ENCODE peak calls at places on chromosomes 16 and 17, in ten cellular contexts. One of them, this sample, is unnamed.

GRCh38 chr17:83155128-83156081 is 76.0 kb downstream of the METRNL start:
- DNase-seq in amygdala: no peak
- DNase-seq in RPMI8226: peak
- DNase-seq in DMS153: no peak
- DNase-seq in dermis microvascular lymphatic vessel endothelial cell: peak
- DNase-seq in HCEC 1CT: no peak
- DNase-seq in DMS 273 treated with DMSO at 0.1 percent for 48 hours: no peak
- DNase-seq in NCI-H774: no peak
- DNase-seq in activated gamma-delta T cell treated with Interleukin-2 at 50 U/mL for 16 hours: no peak
- DNase-seq in posterior vena cava: peak
- DNase-seq in this sample: peak

GRCh38 chr17:58318627-58319180 is 9.9 kb downstream of the TSPOAP1 start:
- DNase-seq in amygdala: no peak
- DNase-seq in RPMI8226: no peak
- DNase-seq in DMS153: no peak
- DNase-seq in dermis microvascular lymphatic vessel endothelial cell: no peak
- DNase-seq in HCEC 1CT: no peak
- DNase-seq in DMS 273 treated with DMSO at 0.1 percent for 48 hours: no peak
- DNase-seq in NCI-H774: no peak
- DNase-seq in activated gamma-delta T cell treated with Interleukin-2 at 50 U/mL for 16 hours: no peak
- DNase-seq in posterior vena cava: no peak
- DNase-seq in this sample: no peak

GRCh38 chr16:21599994-21600773 is 807 bp downstream of the METTL9 start:
- DNase-seq in amygdala: no peak
- DNase-seq in RPMI8226: peak
- DNase-seq in DMS153: no peak
- DNase-seq in dermis microvascular lymphatic vessel endothelial cell: peak
- DNase-seq in HCEC 1CT: peak
- DNase-seq in DMS 273 treated with DMSO at 0.1 percent for 48 hours: no peak
- DNase-seq in NCI-H774: no peak
- DNase-seq in activated gamma-delta T cell treated with Interleukin-2 at 50 U/mL for 16 hours: peak
- DNase-seq in posterior vena cava: no peak
- DNase-seq in this sample: peak

GRCh38 chr17:74464730-74465377 is 1.6 kb upstream of the CD300A start:
- DNase-seq in amygdala: no peak
- DNase-seq in RPMI8226: no peak
- DNase-seq in DMS153: no peak
- DNase-seq in dermis microvascular lymphatic vessel endothelial cell: no peak
- DNase-seq in HCEC 1CT: no peak
- DNase-seq in DMS 273 treated with DMSO at 0.1 percent for 48 hours: no peak
- DNase-seq in NCI-H774: no peak
- DNase-seq in activated gamma-delta T cell treated with Interleukin-2 at 50 U/mL for 16 hours: no peak
- DNase-seq in posterior vena cava: no peak
- DNase-seq in this sample: no peak

GRCh38 chr17:69141802-69142472 is at the start of gene ABCA6:
- DNase-seq in amygdala: no peak
- DNase-seq in RPMI8226: no peak
- DNase-seq in DMS153: no peak
- DNase-seq in dermis microvascular lymphatic vessel endothelial cell: peak
- DNase-seq in HCEC 1CT: peak
- DNase-seq in DMS 273 treated with DMSO at 0.1 percent for 48 hours: no peak
- DNase-seq in NCI-H774: no peak
- DNase-seq in activated gamma-delta T cell treated with Interleukin-2 at 50 U/mL for 16 hours: no peak
- DNase-seq in posterior vena cava: no peak
- DNase-seq in this sample: no peak

GRCh38 chr17:15154618-15155017 is 110.5 kb downstream of the PMP22 start:
- DNase-seq in amygdala: no peak
- DNase-seq in RPMI8226: no peak
- DNase-seq in DMS153: no peak
- DNase-seq in dermis microvascular lymphatic vessel endothelial cell: no peak
- DNase-seq in HCEC 1CT: peak
- DNase-seq in DMS 273 treated with DMSO at 0.1 percent for 48 hours: no peak
- DNase-seq in NCI-H774: no peak
- DNase-seq in activated gamma-delta T cell treated with Interleukin-2 at 50 U/mL for 16 hours: no peak
- DNase-seq in posterior vena cava: no peak
- DNase-seq in this sample: no peak

GRCh38 chr17:74860999-74861553 is 1.4 kb upstream of the GRIN2C start:
- DNase-seq in amygdala: no peak
- DNase-seq in RPMI8226: no peak
- DNase-seq in DMS153: no peak
- DNase-seq in dermis microvascular lymphatic vessel endothelial cell: no peak
- DNase-seq in HCEC 1CT: no peak
- DNase-seq in DMS 273 treated with DMSO at 0.1 percent for 48 hours: no peak
- DNase-seq in NCI-H774: no peak
- DNase-seq in activated gamma-delta T cell treated with Interleukin-2 at 50 U/mL for 16 hours: no peak
- DNase-seq in posterior vena cava: no peak
- DNase-seq in this sample: no peak

GRCh38 chr17:75639771-75640555 is 6.7 kb downstream of the SMIM5 start:
- DNase-seq in amygdala: no peak
- DNase-seq in RPMI8226: no peak
- DNase-seq in DMS153: no peak
- DNase-seq in dermis microvascular lymphatic vessel endothelial cell: no peak
- DNase-seq in HCEC 1CT: no peak
- DNase-seq in DMS 273 treated with DMSO at 0.1 percent for 48 hours: no peak
- DNase-seq in NCI-H774: no peak
- DNase-seq in activated gamma-delta T cell treated with Interleukin-2 at 50 U/mL for 16 hours: no peak
- DNase-seq in posterior vena cava: no peak
- DNase-seq in this sample: peak

GRCh38 chr17:80456465-80457235 is 19.8 kb downstream of the NPTX1 start:
- DNase-seq in amygdala: no peak
- DNase-seq in RPMI8226: no peak
- DNase-seq in DMS153: no peak
- DNase-seq in dermis microvascular lymphatic vessel endothelial cell: no peak
- DNase-seq in HCEC 1CT: no peak
- DNase-seq in DMS 273 treated with DMSO at 0.1 percent for 48 hours: no peak
- DNase-seq in NCI-H774: no peak
- DNase-seq in activated gamma-delta T cell treated with Interleukin-2 at 50 U/mL for 16 hours: no peak
- DNase-seq in posterior vena cava: no peak
- DNase-seq in this sample: no peak

GRCh38 chr17:57523926-57524634 is 221.0 kb downstream of the CCDC182 start:
- DNase-seq in amygdala: no peak
- DNase-seq in RPMI8226: no peak
- DNase-seq in DMS153: peak
- DNase-seq in dermis microvascular lymphatic vessel endothelial cell: no peak
- DNase-seq in HCEC 1CT: peak
- DNase-seq in DMS 273 treated with DMSO at 0.1 percent for 48 hours: peak
- DNase-seq in NCI-H774: peak
- DNase-seq in activated gamma-delta T cell treated with Interleukin-2 at 50 U/mL for 16 hours: no peak
- DNase-seq in posterior vena cava: no peak
- DNase-seq in this sample: no peak

GRCh38 chr16:81443688-81444447 is 740 bp upstream of the CMIP start:
- DNase-seq in amygdala: no peak
- DNase-seq in RPMI8226: no peak
- DNase-seq in DMS153: no peak
- DNase-seq in dermis microvascular lymphatic vessel endothelial cell: no peak
- DNase-seq in HCEC 1CT: no peak
- DNase-seq in DMS 273 treated with DMSO at 0.1 percent for 48 hours: no peak
- DNase-seq in NCI-H774: no peak
- DNase-seq in activated gamma-delta T cell treated with Interleukin-2 at 50 U/mL for 16 hours: peak
- DNase-seq in posterior vena cava: no peak
- DNase-seq in this sample: no peak

GRCh38 chr16:75653926-75654325 is 6.4 kb downstream of the TERF2IP start:
- DNase-seq in amygdala: no peak
- DNase-seq in RPMI8226: no peak
- DNase-seq in DMS153: no peak
- DNase-seq in dermis microvascular lymphatic vessel endothelial cell: no peak
- DNase-seq in HCEC 1CT: peak
- DNase-seq in DMS 273 treated with DMSO at 0.1 percent for 48 hours: no peak
- DNase-seq in NCI-H774: no peak
- DNase-seq in activated gamma-delta T cell treated with Interleukin-2 at 50 U/mL for 16 hours: no peak
- DNase-seq in posterior vena cava: no peak
- DNase-seq in this sample: no peak

GRCh38 chr16:21638573-21638975 is 13.8 kb downstream of the IGSF6 start:
- DNase-seq in amygdala: no peak
- DNase-seq in RPMI8226: no peak
- DNase-seq in DMS153: no peak
- DNase-seq in dermis microvascular lymphatic vessel endothelial cell: no peak
- DNase-seq in HCEC 1CT: peak
- DNase-seq in DMS 273 treated with DMSO at 0.1 percent for 48 hours: no peak
- DNase-seq in NCI-H774: no peak
- DNase-seq in activated gamma-delta T cell treated with Interleukin-2 at 50 U/mL for 16 hours: no peak
- DNase-seq in posterior vena cava: no peak
- DNase-seq in this sample: no peak

GRCh38 chr17:40722146-40722720 is 18.7 kb upstream of the KRT24 start:
- DNase-seq in amygdala: no peak
- DNase-seq in RPMI8226: no peak
- DNase-seq in DMS153: no peak
- DNase-seq in dermis microvascular lymphatic vessel endothelial cell: no peak
- DNase-seq in HCEC 1CT: no peak
- DNase-seq in DMS 273 treated with DMSO at 0.1 percent for 48 hours: no peak
- DNase-seq in NCI-H774: no peak
- DNase-seq in activated gamma-delta T cell treated with Interleukin-2 at 50 U/mL for 16 hours: no peak
- DNase-seq in posterior vena cava: no peak
- DNase-seq in this sample: no peak

GRCh38 chr17:77769215-77769614 is 189.3 kb upstream of the TNRC6C start:
- DNase-seq in amygdala: no peak
- DNase-seq in RPMI8226: peak
- DNase-seq in DMS153: peak
- DNase-seq in dermis microvascular lymphatic vessel endothelial cell: no peak
- DNase-seq in HCEC 1CT: no peak
- DNase-seq in DMS 273 treated with DMSO at 0.1 percent for 48 hours: no peak
- DNase-seq in NCI-H774: peak
- DNase-seq in activated gamma-delta T cell treated with Interleukin-2 at 50 U/mL for 16 hours: no peak
- DNase-seq in posterior vena cava: no peak
- DNase-seq in this sample: no peak

GRCh38 chr16:53369921-53370320 is 64.3 kb upstream of the RBL2 start:
- DNase-seq in amygdala: no peak
- DNase-seq in RPMI8226: no peak
- DNase-seq in DMS153: no peak
- DNase-seq in dermis microvascular lymphatic vessel endothelial cell: no peak
- DNase-seq in HCEC 1CT: peak
- DNase-seq in DMS 273 treated with DMSO at 0.1 percent for 48 hours: no peak
- DNase-seq in NCI-H774: no peak
- DNase-seq in activated gamma-delta T cell treated with Interleukin-2 at 50 U/mL for 16 hours: no peak
- DNase-seq in posterior vena cava: no peak
- DNase-seq in this sample: no peak

GRCh38 chr16:87288753-87289362 is 28.3 kb downstream of the C16orf95 start:
- DNase-seq in amygdala: no peak
- DNase-seq in RPMI8226: no peak
- DNase-seq in DMS153: peak
- DNase-seq in dermis microvascular lymphatic vessel endothelial cell: no peak
- DNase-seq in HCEC 1CT: peak
- DNase-seq in DMS 273 treated with DMSO at 0.1 percent for 48 hours: no peak
- DNase-seq in NCI-H774: no peak
- DNase-seq in activated gamma-delta T cell treated with Interleukin-2 at 50 U/mL for 16 hours: no peak
- DNase-seq in posterior vena cava: no peak
- DNase-seq in this sample: no peak

GRCh38 chr16:31713071-31713944 is 160.3 kb upstream of the ZNF267 start:
- DNase-seq in amygdala: peak
- DNase-seq in RPMI8226: peak
- DNase-seq in DMS153: peak
- DNase-seq in dermis microvascular lymphatic vessel endothelial cell: peak
- DNase-seq in HCEC 1CT: peak
- DNase-seq in DMS 273 treated with DMSO at 0.1 percent for 48 hours: peak
- DNase-seq in NCI-H774: peak
- DNase-seq in activated gamma-delta T cell treated with Interleukin-2 at 50 U/mL for 16 hours: peak
- DNase-seq in posterior vena cava: peak
- DNase-seq in this sample: peak

GRCh38 chr16:61858996-61859395 is 177.2 kb downstream of the CDH8 start:
- DNase-seq in amygdala: no peak
- DNase-seq in RPMI8226: no peak
- DNase-seq in DMS153: no peak
- DNase-seq in dermis microvascular lymphatic vessel endothelial cell: no peak
- DNase-seq in HCEC 1CT: no peak
- DNase-seq in DMS 273 treated with DMSO at 0.1 percent for 48 hours: no peak
- DNase-seq in NCI-H774: no peak
- DNase-seq in activated gamma-delta T cell treated with Interleukin-2 at 50 U/mL for 16 hours: no peak
- DNase-seq in posterior vena cava: no peak
- DNase-seq in this sample: no peak

GRCh38 chr17:36641331-36641876 is 40.0 kb downstream of the MRM1 start:
- DNase-seq in amygdala: no peak
- DNase-seq in RPMI8226: no peak
- DNase-seq in DMS153: no peak
- DNase-seq in dermis microvascular lymphatic vessel endothelial cell: no peak
- DNase-seq in HCEC 1CT: no peak
- DNase-seq in DMS 273 treated with DMSO at 0.1 percent for 48 hours: no peak
- DNase-seq in NCI-H774: no peak
- DNase-seq in activated gamma-delta T cell treated with Interleukin-2 at 50 U/mL for 16 hours: no peak
- DNase-seq in posterior vena cava: no peak
- DNase-seq in this sample: peak